ENCODE peak calls at places on chromosomes 13 and 19, in ten cellular contexts. H is Karpas-422, G is fibroblast of lung, N is GM23338, K is HepG2, L is MM.1S, D is neural progenitor cell, Z is SK-N-SH, P is GM23248, F is K562. X is an unnamed sample.

GRCh38 chr13:33194820-33195692 is 90.5 kb downstream of the STARD13 start:
- DNase-seq in P (peak; percentile 84), Z (peak; percentile 36), F (no peak), K (peak; percentile 73), D (no peak), L (no peak), H (no peak), G (peak; percentile 94), N (no peak), X (no peak)

GRCh38 chr13:91193358-91193757 is 154.1 kb upstream of the MIR17HG start:
- DNase-seq in D (no peak), F (no peak), K (no peak), L (no peak), P (no peak), Z (no peak), N (no peak), H (no peak), G (no peak), X (no peak)

GRCh38 chr13:74129500-74130144 is 4.6 kb downstream of the KLF12 start:
- DNase-seq in F (peak; percentile 6), D (no peak), L (no peak), N (no peak), H (no peak), G (peak; percentile 27), K (no peak), Z (no peak), P (peak; percentile 59), X (peak; percentile 43)

GRCh38 chr13:111401755-111402154 is 81.3 kb downstream of the TEX29 start:
- DNase-seq in Z (no peak), H (peak; percentile 17), N (no peak), F (no peak), K (no peak), G (no peak), D (no peak), L (no peak), P (no peak), X (no peak)

GRCh38 chr19:16226878-16227836 is 29.4 kb downstream of the AP1M1 start:
- DNase-seq in F (no peak), D (no peak), N (no peak), G (no peak), K (no peak), L (no peak), P (no peak), H (no peak), Z (peak; percentile 14), X (no peak)

GRCh38 chr19:29810504-29810871 is 1.3 kb upstream of the CCNE1 start:
- DNase-seq in L (no peak), H (no peak), Z (no peak), K (no peak), P (peak; percentile 51), D (no peak), F (peak; percentile 37), G (peak; percentile 12), N (no peak), X (no peak)

GRCh38 chr19:39111593-39112199 is 13.9 kb upstream of the PAK4 start:
- DNase-seq in P (no peak), D (no peak), G (no peak), Z (peak; percentile 50), L (no peak), K (no peak), N (no peak), H (no peak), F (peak; percentile 50), X (no peak)

GRCh38 chr19:35518313-35518712 is 4.9 kb upstream of the DMKN start:
- DNase-seq in G (peak; percentile 92), D (no peak), P (peak; percentile 98), K (no peak), L (no peak), Z (no peak), H (no peak), F (no peak), N (no peak), X (no peak)

GRCh38 chr19:53813996-53814395 is 10.1 kb downstream of the NLRP12 start:
- DNase-seq in K (no peak), D (no peak), N (no peak), P (peak; percentile 82), F (no peak), H (no peak), G (peak; percentile 56), L (no peak), Z (no peak), X (no peak)

GRCh38 chr19:43809762-43810696 is 7.8 kb upstream of the LYPD5 start:
- DNase-seq in G (peak; percentile 61), F (peak; percentile 46), K (peak; percentile 29), D (peak; percentile 71), H (peak; percentile 84), N (peak; percentile 81), P (peak; percentile 77), L (peak; percentile 75), Z (peak; percentile 55), X (peak; percentile 81)

DNA sequence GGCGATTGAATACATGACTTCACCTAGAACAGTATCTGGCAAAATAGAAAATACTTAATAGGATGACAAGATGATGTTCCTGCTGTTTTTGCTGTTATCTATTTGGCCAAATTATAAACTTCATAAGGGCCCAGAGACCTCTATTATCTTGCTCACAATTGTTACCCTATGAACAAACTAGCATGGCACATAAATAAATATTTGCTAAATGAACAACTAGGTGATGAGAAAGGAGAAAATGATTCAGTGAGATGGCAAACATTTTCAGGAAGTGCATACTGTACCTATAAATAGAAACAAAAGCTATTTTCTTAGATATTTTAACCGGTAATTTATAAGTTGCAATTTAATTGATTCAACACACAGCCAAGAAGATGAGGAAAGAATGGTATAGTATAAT is 78.4 kb downstream of the FAM216B start:
- DNase-seq in G (no peak), P (no peak), F (no peak), K (no peak), H (no peak), D (no peak), N (no peak), L (no peak), Z (no peak), X (no peak)
- H2AFZ ChIP-seq in G (no peak overlapping the region), P (no peak overlapping the region), F (no peak overlapping the region), K (no peak overlapping the region), H (no peak overlapping the region), D (no peak overlapping the region), N (no peak overlapping the region), L (no peak overlapping the region), Z (no peak overlapping the region), X (no peak overlapping the region)

GRCh38 chr19:2755448-2755705 is 15.6 kb upstream of the SLC39A3 start:
- DNase-seq in H (no peak), G (no peak), K (no peak), D (no peak), P (no peak), F (no peak), Z (no peak), N (no peak), L (no peak), X (no peak)

GRCh38 chr19:2756921-2757881 is 17.4 kb upstream of the SLC39A3 start:
- DNase-seq in N (no peak), F (no peak), P (no peak), G (no peak), L (no peak), K (no peak), H (no peak), Z (no peak), D (no peak), X (no peak)

GRCh38 chr19:2756477-2756876 is 16.7 kb upstream of the SLC39A3 start:
- DNase-seq in N (no peak), Z (no peak), K (no peak), D (no peak), P (no peak), L (no peak), H (no peak), F (no peak), G (no peak), X (no peak)

GRCh38 chr19:2754659-2755447 is 15.0 kb upstream of the SLC39A3 start:
- DNase-seq in H (no peak), N (no peak), F (no peak), G (no peak), L (no peak), K (no peak), D (no peak), Z (no peak), P (no peak), X (no peak)

DNA sequence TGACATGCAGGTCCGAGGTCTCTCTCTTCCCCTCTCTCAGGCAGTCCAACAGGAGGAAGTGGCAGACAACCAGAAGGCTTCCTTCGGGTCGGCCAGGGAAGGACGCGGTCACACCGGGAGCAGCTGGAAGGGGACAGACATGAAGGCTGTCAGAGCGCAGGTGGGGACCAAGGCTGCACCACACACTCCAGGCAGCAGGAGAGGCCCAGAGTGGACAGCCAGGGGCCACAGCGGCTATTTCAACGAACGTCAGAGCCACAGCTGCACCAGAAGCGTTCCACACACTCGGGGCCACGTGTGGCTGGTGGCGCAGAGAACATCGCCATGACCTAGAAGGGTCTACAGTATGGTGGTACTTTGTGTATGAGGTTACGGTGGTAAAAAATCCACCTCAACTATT is 16.0 kb upstream of the SLC39A3 start:
- DNase-seq in F (no peak), D (no peak), Z (no peak), G (no peak), P (no peak), K (no peak), L (no peak), N (no peak), H (no peak), X (no peak)
- H3K4me2 ChIP-seq in F (no peak overlapping the region), D (no peak overlapping the region), Z (no peak overlapping the region), G (no peak overlapping the region), P (no peak overlapping the region), K (no peak overlapping the region), L (no peak overlapping the region), N (no peak overlapping the region), H (no peak overlapping the region), X (no peak overlapping the region)

GRCh38 chr19:47419789-47420188 is 462 bp upstream of the MEIS3 start:
- DNase-seq in F (no peak), G (no peak), K (no peak), D (peak; percentile 33), Z (no peak), H (no peak), L (no peak), P (no peak), N (no peak), X (no peak)
- H4K20me1 ChIP-seq in F (peaks cover 8% of the 10 kb centered on the region), G (no peaks in the 10 kb centered on the region), K (peaks cover 8% of the 10 kb centered on the region), D (peaks cover 29% of the 10 kb centered on the region), Z (peaks cover 25% of the 10 kb centered on the region), H (peaks cover 4% of the 10 kb centered on the region), L (no peaks in the 10 kb centered on the region), P (no peaks in the 10 kb centered on the region), N (no peaks in the 10 kb centered on the region), X (no peaks in the 10 kb centered on the region)

GRCh38 chr13:62908321-62908720 is 1492.7 kb upstream of the PCDH20 start:
- DNase-seq in G (no peak), D (no peak), H (no peak), P (no peak), K (no peak), L (no peak), N (no peak), Z (no peak), F (no peak), X (no peak)

GRCh38 chr13:62906896-62907295 is 1491.2 kb upstream of the PCDH20 start:
- DNase-seq in P (no peak), K (no peak), Z (no peak), L (no peak), F (no peak), D (no peak), N (no peak), G (no peak), H (no peak), X (no peak)

DNA sequence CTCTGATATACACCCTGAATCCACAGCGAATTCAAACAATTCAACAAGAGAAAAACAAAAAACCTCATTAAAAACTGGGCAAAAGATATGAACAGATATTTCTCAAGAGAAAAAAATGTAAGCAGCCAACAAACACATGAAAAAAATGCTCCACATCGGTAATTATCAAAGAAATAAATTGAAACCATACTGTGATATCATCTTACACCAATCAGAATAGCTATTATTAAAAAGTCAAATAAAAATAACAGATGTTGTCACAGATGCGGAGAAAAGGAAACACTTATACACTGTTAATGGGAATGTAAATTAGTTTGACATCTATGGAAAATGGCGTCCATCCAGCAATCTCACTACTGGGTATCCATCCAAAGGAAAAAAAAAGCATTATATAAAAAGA is 1494.9 kb upstream of the PCDH20 start:
- DNase-seq in L (no peak), F (no peak), P (no peak), K (no peak), N (no peak), Z (no peak), G (no peak), H (no peak), D (no peak), X (no peak)
- H2AFZ ChIP-seq in L (no peak overlapping the region), F (no peak overlapping the region), P (no peak overlapping the region), K (no peak overlapping the region), N (no peak overlapping the region), Z (no peak overlapping the region), G (no peak overlapping the region), H (no peak overlapping the region), D (no peak overlapping the region), X (no peak overlapping the region)

X was measured in OCI-LY7.